ENCODE peak calls at places on chromosomes 16 and 17, in five cellular contexts. F is HFF-Myc, P is SW 1271, M is NCI-H748 treated with DMSO at 0.1 percent for 48 hours, Y is fibroblast of mammary gland. K is an unnamed sample.

GRCh38 chr17:9036336-9036735 is 15.0 kb downstream of the NTN1 start:
- DNase-seq in F (no peak), P (no peak), M (no peak), Y (no peak), K (no peak)

GRCh38 chr16:81239722-81240121 is 1.2 kb downstream of the BCO1 start:
- DNase-seq in F (no peak), P (no peak), M (no peak), Y (no peak), K (no peak)

GRCh38 chr17:64240741-64241347 is 22.2 kb downstream of the TEX2 start:
- DNase-seq in F (peak; percentile 98), P (peak; percentile 10), M (no peak), Y (peak; percentile 98), K (no peak)

GRCh38 chr17:57540596-57540995 is 204.5 kb downstream of the CCDC182 start:
- DNase-seq in F (no peak), P (no peak), M (no peak), Y (no peak), K (no peak)

GRCh38 chr17:30236807-30237206 is 1.3 kb upstream of the SLC6A4 start:
- DNase-seq in F (no peak), P (no peak), M (peak; percentile 42), Y (peak; percentile 45), K (no peak)

GRCh38 chr16:66421891-66422290 is 5.2 kb upstream of the BEAN1 start:
- DNase-seq in F (no peak), P (no peak), M (no peak), Y (no peak), K (no peak)

GRCh38 chr17:16217002-16217635 is at the start of gene PIGL:
- DNase-seq in F (peak; percentile 92), P (peak; percentile 97), M (peak; percentile 93), Y (peak; percentile 96), K (peak; percentile 80)

GRCh38 chr17:33492082-33492481 is 199.0 kb upstream of the ASIC2 start:
- DNase-seq in F (no peak), P (no peak), M (no peak), Y (no peak), K (no peak)

GRCh38 chr17:19753049-19753444 is 4.9 kb upstream of the ALDH3A1 start:
- DNase-seq in F (peak; percentile 16), P (peak; percentile 95), M (no peak), Y (peak; percentile 66), K (peak; percentile 58)

GRCh38 chr16:57859331-57859730 is 57.0 kb upstream of the KIFC3 start:
- DNase-seq in F (no peak), P (peak; percentile 39), M (no peak), Y (peak; percentile 28), K (no peak)

GRCh38 chr17:55496094-55496881 is 15.0 kb downstream of the SMIM36 start:
- DNase-seq in F (no peak), P (no peak), M (no peak), Y (peak; percentile 78), K (no peak)

GRCh38 chr16:577796-578195 is 8.0 kb downstream of the PIGQ start:
- DNase-seq in F (no peak), P (no peak), M (no peak), Y (no peak), K (no peak)

GRCh38 chr17:17353625-17354484 is 50.7 kb downstream of the NT5M start:
- DNase-seq in F (no peak), P (no peak), M (no peak), Y (no peak), K (no peak)

GRCh38 chr17:13003454-13003851 is 14.4 kb downstream of the ELAC2 start:
- DNase-seq in F (no peak), P (no peak), M (no peak), Y (no peak), K (no peak)

GRCh38 chr17:32723310-32723955 is 153.5 kb downstream of the MYO1D start:
- DNase-seq in F (no peak), P (no peak), M (no peak), Y (no peak), K (no peak)

GRCh38 chr17:76088868-76089576 is 10.0 kb downstream of the ZACN start:
- DNase-seq in F (no peak), P (no peak), M (no peak), Y (no peak), K (no peak)

GRCh38 chr16:88978608-88979346 is 1.8 kb upstream of the CBFA2T3 start:
- DNase-seq in F (no peak), P (no peak), M (no peak), Y (no peak), K (no peak)

GRCh38 chr17:82923366-82924113 is 83.7 kb upstream of the ZNF750 start:
- DNase-seq in F (no peak), P (no peak), M (no peak), Y (no peak), K (no peak)

GRCh38 chr17:29278692-29279091 is 15.3 kb downstream of the NUFIP2 start:
- DNase-seq in F (no peak), P (no peak), M (no peak), Y (no peak), K (no peak)

K was measured in brain pericyte.